ENCODE peak calls at places on chromosomes 5 and 9, in five cellular contexts. One of them, this sample, is unnamed.
A peak's percentile ranks its signal among the peaks of the same experiment; 100 is the strongest.

GRCh38 chr9:21559402-21560280 is 77.5 kb upstream of the IFNE start:
- DNase-seq in M059J: peak; percentile 81
- DNase-seq in KBM-7: peak; percentile 14
- DNase-seq in activated T-helper 1 cell treated with anti-CD3 and anti-CD28 coated beads, Interleukin-12 subunit alpha, Interleukin-12 subunit beta, Interleukin-2, Interleukin-4 antibody, amounts not matched to agents 30 ng/mL and 10 ng/mL and 1 ng/mL, durations not matched to agents 14 hours and 24 hours and 36 hours: peak; percentile 16
- DNase-seq in activated naive CD4-positive, alpha-beta T cell treated with anti-CD3 and anti-CD28 coated beads for 36 hours: peak; percentile 61
- DNase-seq in this sample: peak; percentile 99

GRCh38 chr5:67053229-67053628 is 143.4 kb downstream of the CD180 start:
- DNase-seq in M059J: no peak
- DNase-seq in activated T-helper 1 cell treated with anti-CD3 and anti-CD28 coated beads, Interleukin-12 subunit alpha, Interleukin-12 subunit beta, Interleukin-2, Interleukin-4 antibody, amounts not matched to agents 30 ng/mL and 10 ng/mL and 1 ng/mL, durations not matched to agents 14 hours and 24 hours and 36 hours: no peak
- DNase-seq in KBM-7: no peak
- DNase-seq in activated naive CD4-positive, alpha-beta T cell treated with anti-CD3 and anti-CD28 coated beads for 36 hours: no peak
- DNase-seq in this sample: no peak

GRCh38 chr5:85109616-85110015 is 724.9 kb upstream of the EDIL3 start:
- DNase-seq in KBM-7: no peak
- DNase-seq in M059J: no peak
- DNase-seq in activated naive CD4-positive, alpha-beta T cell treated with anti-CD3 and anti-CD28 coated beads for 36 hours: no peak
- DNase-seq in activated T-helper 1 cell treated with anti-CD3 and anti-CD28 coated beads, Interleukin-12 subunit alpha, Interleukin-12 subunit beta, Interleukin-2, Interleukin-4 antibody, amounts not matched to agents 30 ng/mL and 10 ng/mL and 1 ng/mL, durations not matched to agents 14 hours and 24 hours and 36 hours: no peak
- DNase-seq in this sample: no peak

GRCh38 chr9:94859891-94860290 is 133.4 kb downstream of the AOPEP start:
- DNase-seq in M059J: no peak
- DNase-seq in activated naive CD4-positive, alpha-beta T cell treated with anti-CD3 and anti-CD28 coated beads for 36 hours: no peak
- DNase-seq in KBM-7: no peak
- DNase-seq in activated T-helper 1 cell treated with anti-CD3 and anti-CD28 coated beads, Interleukin-12 subunit alpha, Interleukin-12 subunit beta, Interleukin-2, Interleukin-4 antibody, amounts not matched to agents 30 ng/mL and 10 ng/mL and 1 ng/mL, durations not matched to agents 14 hours and 24 hours and 36 hours: no peak
- DNase-seq in this sample: no peak

GRCh38 chr5:60340965-60341471 is 358.9 kb downstream of the DEPDC1B start:
- DNase-seq in KBM-7: no peak
- DNase-seq in M059J: peak; percentile 72
- DNase-seq in activated T-helper 1 cell treated with anti-CD3 and anti-CD28 coated beads, Interleukin-12 subunit alpha, Interleukin-12 subunit beta, Interleukin-2, Interleukin-4 antibody, amounts not matched to agents 30 ng/mL and 10 ng/mL and 1 ng/mL, durations not matched to agents 14 hours and 24 hours and 36 hours: no peak
- DNase-seq in activated naive CD4-positive, alpha-beta T cell treated with anti-CD3 and anti-CD28 coated beads for 36 hours: no peak
- DNase-seq in this sample: no peak

GRCh38 chr5:157596449-157596848 is 20.9 kb upstream of the ADAM19 start:
- DNase-seq in activated naive CD4-positive, alpha-beta T cell treated with anti-CD3 and anti-CD28 coated beads for 36 hours: peak; percentile 84
- DNase-seq in KBM-7: no peak
- DNase-seq in activated T-helper 1 cell treated with anti-CD3 and anti-CD28 coated beads, Interleukin-12 subunit alpha, Interleukin-12 subunit beta, Interleukin-2, Interleukin-4 antibody, amounts not matched to agents 30 ng/mL and 10 ng/mL and 1 ng/mL, durations not matched to agents 14 hours and 24 hours and 36 hours: peak; percentile 51
- DNase-seq in M059J: no peak
- DNase-seq in this sample: no peak

GRCh38 chr9:92737611-92738299 is 26.9 kb downstream of the BICD2 start:
- DNase-seq in KBM-7: no peak
- DNase-seq in activated naive CD4-positive, alpha-beta T cell treated with anti-CD3 and anti-CD28 coated beads for 36 hours: no peak
- DNase-seq in activated T-helper 1 cell treated with anti-CD3 and anti-CD28 coated beads, Interleukin-12 subunit alpha, Interleukin-12 subunit beta, Interleukin-2, Interleukin-4 antibody, amounts not matched to agents 30 ng/mL and 10 ng/mL and 1 ng/mL, durations not matched to agents 14 hours and 24 hours and 36 hours: no peak
- DNase-seq in M059J: no peak
- DNase-seq in this sample: no peak

GRCh38 chr5:107633171-107633901 is 37.4 kb downstream of the EFNA5 start:
- DNase-seq in activated naive CD4-positive, alpha-beta T cell treated with anti-CD3 and anti-CD28 coated beads for 36 hours: no peak
- DNase-seq in activated T-helper 1 cell treated with anti-CD3 and anti-CD28 coated beads, Interleukin-12 subunit alpha, Interleukin-12 subunit beta, Interleukin-2, Interleukin-4 antibody, amounts not matched to agents 30 ng/mL and 10 ng/mL and 1 ng/mL, durations not matched to agents 14 hours and 24 hours and 36 hours: no peak
- DNase-seq in M059J: peak; percentile 17
- DNase-seq in KBM-7: peak; percentile 22
- DNase-seq in this sample: peak; percentile 30

GRCh38 chr5:180333661-180334060 is 19.5 kb downstream of the GFPT2 start:
- DNase-seq in activated naive CD4-positive, alpha-beta T cell treated with anti-CD3 and anti-CD28 coated beads for 36 hours: no peak
- DNase-seq in M059J: peak; percentile 80
- DNase-seq in KBM-7: no peak
- DNase-seq in activated T-helper 1 cell treated with anti-CD3 and anti-CD28 coated beads, Interleukin-12 subunit alpha, Interleukin-12 subunit beta, Interleukin-2, Interleukin-4 antibody, amounts not matched to agents 30 ng/mL and 10 ng/mL and 1 ng/mL, durations not matched to agents 14 hours and 24 hours and 36 hours: no peak
- DNase-seq in this sample: peak; percentile 84